ENCODE peak calls at places on chromosomes 12 and 14, in six cellular contexts. G is effector memory CD4-positive, alpha-beta T cell; F is mammary epithelial cell; C is GM23338; Z is lower lobe of right lung; D is cardiac muscle cell. Y is an unnamed sample. For H3K27me3, the result is how much of the 10 kb centered on the place peaks cover.

GRCh38 chr12:52003591-52003990 is 3.2 kb upstream of the TAMALIN start:
- DNase-seq in G (no peak), F (no peak), C (no peak), Z (no peak), D (no peak), Y (no peak)

GRCh38 chr12:3463927-3464326 is 27.1 kb upstream of the PRMT8 start:
- DNase-seq in G (no peak), F (peak), C (no peak), Z (no peak), D (no peak), Y (no peak)

GRCh38 chr14:88590173-88590572 is 27.3 kb downstream of the ZC3H14 start:
- DNase-seq in G (no peak), F (no peak), C (no peak), Z (no peak), D (no peak), Y (peak)

GRCh38 chr12:54723653-54724256 is 75.6 kb upstream of the DCD start:
- DNase-seq in G (no peak), F (no peak), C (peak), Z (no peak), D (peak), Y (peak)

GRCh38 chr14:105052110-105052458 is 13.1 kb downstream of the GPR132 start:
- DNase-seq in G (no peak), F (no peak), C (no peak), Z (no peak), D (no peak), Y (no peak)

GRCh38 chr12:3432868-3433267 is 58.1 kb upstream of the PRMT8 start:
- DNase-seq in G (no peak), F (no peak), C (no peak), Z (no peak), D (no peak), Y (no peak)

GRCh38 chr14:91681116-91681515 is 50.8 kb downstream of the CATSPERB start:
- DNase-seq in G (no peak), F (no peak), C (no peak), Z (no peak), D (no peak), Y (no peak)

GRCh38 chr14:70808023-70808401 is 1.3 kb downstream of the MAP3K9 start:
- DNase-seq in G (peak), F (no peak), C (peak), Z (peak), D (peak), Y (no peak)

GRCh38 chr12:28164644-28165313 is 25.5 kb upstream of the CCDC91 start:
- DNase-seq in G (no peak), F (peak), C (no peak), Z (no peak), D (no peak), Y (no peak)

GRCh38 chr14:87581298-87581697 is 411.7 kb downstream of the GALC start:
- DNase-seq in G (no peak), F (no peak), C (no peak), Z (no peak), D (no peak), Y (no peak)

GRCh38 chr12:95601091-95601490 is 49.8 kb upstream of the USP44 start:
- DNase-seq in G (no peak), F (no peak), C (no peak), Z (no peak), D (no peak), Y (no peak)

GRCh38 chr14:92603309-92604257 is 90.0 kb downstream of the RIN3 start:
- DNase-seq in G (peak), F (peak), C (peak), Z (peak), D (peak), Y (peak)

GRCh38 chr14:35416108-35416750 is 11.7 kb upstream of the NFKBIA start:
- DNase-seq in G (peak), F (no peak), C (no peak), Z (no peak), D (peak), Y (no peak)

GRCh38 chr14:75630695-75631452 is 29.8 kb downstream of the ERG28 start:
- DNase-seq in G (no peak), F (no peak), C (peak), Z (no peak), D (no peak), Y (no peak)

GRCh38 chr14:39593339-39593738 is 161.1 kb upstream of the FBXO33 start:
- DNase-seq in G (no peak), F (no peak), C (no peak), Z (no peak), D (no peak), Y (no peak)

GRCh38 chr12:53060721-53061276 is 10.9 kb downstream of the TNS2 start:
- DNase-seq in G (no peak), F (no peak), C (no peak), Z (peak), D (no peak), Y (no peak)

GRCh38 chr12:12323606-12324005 is 26.4 kb downstream of the MANSC1 start:
- DNase-seq in G (no peak), F (no peak), C (no peak), Z (no peak), D (no peak), Y (no peak)

GRCh38 chr14:53060046-53060445 is 93.1 kb downstream of the DDHD1 start:
- DNase-seq in G (no peak), F (peak), C (no peak), Z (no peak), D (no peak), Y (no peak)

GRCh38 chr12:121942145-121942718 is 23.8 kb downstream of the CFAP251 start:
- DNase-seq in G (no peak), F (peak), C (no peak), Z (no peak), D (no peak), Y (peak)

GRCh38 chr12:54641089-54641488 is 6.4 kb upstream of the LACRT start:
- DNase-seq in G (no peak), F (no peak), C (no peak), Z (no peak), D (no peak), Y (no peak)

GRCh38 chr12:104303538-104304151 is at the start of gene EID3:
- DNase-seq in G (peak), F (peak), C (peak), Z (peak), D (peak), Y (peak)

GRCh38 chr12:101582937-101583336 is 11.8 kb upstream of the MYBPC1 start:
- DNase-seq in G (no peak), F (no peak), C (no peak), Z (no peak), D (no peak), Y (no peak)

GRCh38 chr12:62868820-62869219 is 66.1 kb downstream of the PPM1H start:
- DNase-seq in G (no peak), F (no peak), C (no peak), Z (no peak), D (no peak), Y (no peak)

GRCh38 chr12:64609543-64610091 is 678 bp upstream of the RASSF3 start:
- DNase-seq in G (no peak), F (peak), C (no peak), Z (no peak), D (peak), Y (peak)

GRCh38 chr14:98894600-98894999 is 377.4 kb downstream of the BCL11B start:
- DNase-seq in G (no peak), F (no peak), C (no peak), Z (no peak), D (no peak), Y (no peak)

GRCh38 chr12:94725375-94726168 is 75.2 kb upstream of the TMCC3 start:
- DNase-seq in G (no peak), F (peak), C (peak), Z (no peak), D (peak), Y (peak)

GRCh38 chr12:98532687-98533304 is 17.4 kb downstream of the TMPO start:
- DNase-seq in G (no peak), F (peak), C (peak), Z (no peak), D (peak), Y (peak)

GRCh38 chr12:120331390-120331789 is 3.8 kb upstream of the PLA2G1B start:
- DNase-seq in G (no peak), F (no peak), C (no peak), Z (no peak), D (no peak), Y (no peak)

GRCh38 chr12:91127751-91128150 is 16.5 kb upstream of the LUM start:
- DNase-seq in G (no peak), F (peak), C (no peak), Z (no peak), D (no peak), Y (peak)

GRCh38 chr12:56758728-56759269 is 4.3 kb upstream of the HSD17B6 start:
- DNase-seq in G (no peak), F (no peak), C (no peak), Z (no peak), D (no peak), Y (no peak)

DNA sequence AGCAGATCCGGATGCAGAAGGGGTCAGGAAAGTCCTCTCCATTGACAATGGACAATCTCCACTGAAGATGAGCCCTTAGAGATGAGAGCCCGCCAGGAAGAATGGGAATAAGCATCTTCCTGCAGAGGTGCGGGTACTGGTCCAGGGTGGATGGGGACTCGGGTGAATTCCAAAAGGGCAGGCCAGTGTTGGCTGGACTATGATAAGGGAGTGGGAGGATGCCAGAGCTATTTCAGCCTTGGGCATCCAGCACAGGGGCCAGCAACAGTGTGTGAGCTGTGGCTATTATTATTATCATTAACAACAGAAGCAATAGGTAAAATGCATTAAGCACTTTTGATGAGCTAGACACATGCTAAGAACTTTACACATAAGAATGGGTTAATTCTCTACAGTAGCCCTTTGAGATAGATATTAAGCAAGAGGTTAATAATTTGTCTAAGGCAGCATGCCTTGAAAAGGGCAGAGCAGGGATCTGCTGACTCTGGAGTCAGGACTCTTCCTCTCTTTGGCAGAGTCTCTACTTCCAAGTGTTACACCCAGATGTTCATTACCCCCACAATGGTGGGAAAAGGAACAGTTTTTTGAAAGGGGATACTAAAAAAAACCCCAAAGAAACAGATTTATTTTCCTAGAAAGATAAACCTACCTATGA is 55.2 kb downstream of the PRICKLE1 start:
- DNase-seq in G (no peak), F (no peak), C (no peak), Z (no peak), D (no peak), Y (no peak)
- H3K27me3 ChIP-seq in G (under half), F (under half), C (under half), Z (under half), D (under half), Y (under half)

GRCh38 chr14:94771906-94772468 is 2.1 kb upstream of the GSC start:
- DNase-seq in G (no peak), F (no peak), C (peak), Z (no peak), D (no peak), Y (no peak)

GRCh38 chr14:94773682-94774211 is 3.8 kb upstream of the GSC start:
- DNase-seq in G (no peak), F (no peak), C (peak), Z (no peak), D (no peak), Y (no peak)

GRCh38 chr14:94771191-94771905 is 1.4 kb upstream of the GSC start:
- DNase-seq in G (no peak), F (no peak), C (peak), Z (no peak), D (no peak), Y (no peak)

GRCh38 chr14:94775082-94775874 is 5.4 kb upstream of the GSC start:
- DNase-seq in G (no peak), F (no peak), C (peak), Z (no peak), D (no peak), Y (no peak)

DNA sequence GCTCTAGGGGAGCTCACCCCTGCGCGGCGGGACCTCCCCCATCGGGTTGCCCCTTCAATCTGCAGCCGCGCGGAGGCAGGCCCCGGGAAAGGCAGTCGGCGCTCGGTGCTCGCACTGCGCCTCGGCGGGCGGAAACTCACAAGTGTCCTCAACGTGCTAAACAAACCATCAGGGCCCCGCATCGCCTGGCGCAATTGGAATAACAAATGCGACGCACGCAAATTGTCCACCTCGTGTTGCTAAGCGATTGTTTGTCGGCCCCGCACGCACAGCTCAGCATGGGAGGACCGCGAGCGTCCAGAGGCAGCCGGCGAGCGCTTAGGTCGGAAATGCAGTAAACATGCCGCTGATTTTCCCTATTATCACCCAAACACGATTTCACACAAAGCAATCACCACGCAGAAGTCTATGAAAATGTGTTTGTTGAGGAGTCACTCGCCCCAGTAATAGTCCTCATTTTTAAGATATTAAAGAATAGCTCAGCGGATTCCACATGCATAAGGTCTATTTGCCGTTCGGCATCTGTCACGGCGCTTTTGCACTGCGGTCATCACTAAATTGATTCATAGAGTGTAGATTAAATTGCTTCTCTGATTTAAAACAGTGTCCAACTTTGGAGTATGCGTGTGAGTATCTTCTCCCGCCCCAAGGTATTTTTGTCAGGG is 3.2 kb upstream of the GSC start:
- DNase-seq in G (no peak), F (no peak), C (peak), Z (no peak), D (peak), Y (no peak)
- H3K27me3 ChIP-seq in G (half or more), F (half or more), C (half or more), Z (half or more), D (half or more), Y (half or more)

DNA sequence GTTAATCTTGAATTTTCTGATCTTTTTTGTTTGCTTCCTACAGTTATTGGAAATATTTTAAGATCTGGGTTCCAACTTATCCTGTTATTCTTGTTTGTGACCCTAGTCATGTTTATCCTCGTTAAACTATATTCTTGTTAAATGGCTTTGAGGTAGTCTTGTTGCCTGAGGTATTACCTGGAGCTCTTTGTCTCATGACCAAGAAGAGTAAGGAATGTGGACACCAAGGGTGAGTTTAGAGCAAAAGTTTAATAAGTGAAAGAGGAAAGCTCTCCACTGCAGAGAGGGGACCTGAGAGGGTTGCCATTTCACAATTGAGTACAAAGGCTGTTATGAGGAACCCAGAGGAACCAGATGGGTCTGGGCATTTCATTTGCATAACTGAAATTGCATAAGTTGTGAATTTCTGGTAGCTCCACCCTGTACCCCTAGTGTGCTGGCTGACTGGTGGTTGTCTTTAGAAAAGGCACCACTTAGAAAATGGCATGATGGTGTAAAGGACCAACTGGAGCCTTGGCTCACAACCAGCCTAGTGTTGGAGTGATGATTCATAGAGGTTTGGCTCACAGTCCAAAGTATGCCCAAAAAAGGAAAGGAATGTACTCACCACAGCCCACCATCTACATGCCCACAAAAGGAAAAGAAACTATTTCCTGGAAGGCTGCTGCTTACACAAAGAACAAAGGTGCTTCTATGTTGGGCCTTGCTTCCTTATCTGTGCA is 36.7 kb upstream of the RESF1 start:
- DNase-seq in G (no peak), F (peak), C (peak), Z (no peak), D (no peak), Y (peak)
- H3K27me3 ChIP-seq in G (under half), F (under half), C (under half), Z (under half), D (under half), Y (under half)

GRCh38 chr14:100153560-100153959 is 5.9 kb downstream of the DEGS2 start:
- DNase-seq in G (no peak), F (no peak), C (no peak), Z (no peak), D (no peak), Y (no peak)

GRCh38 chr14:100158566-100159106 is 809 bp downstream of the DEGS2 start:
- DNase-seq in G (no peak), F (no peak), C (no peak), Z (no peak), D (no peak), Y (no peak)

GRCh38 chr14:100155049-100155621 is 4.3 kb downstream of the DEGS2 start:
- DNase-seq in G (no peak), F (no peak), C (peak), Z (no peak), D (peak), Y (no peak)

GRCh38 chr14:100156776-100157175 is 2.7 kb downstream of the DEGS2 start:
- DNase-seq in G (no peak), F (no peak), C (no peak), Z (no peak), D (no peak), Y (no peak)

GRCh38 chr14:100155881-100156645 is 3.4 kb downstream of the DEGS2 start:
- DNase-seq in G (no peak), F (no peak), C (no peak), Z (no peak), D (no peak), Y (no peak)
- H3K27me3 ChIP-seq in G (under half), F (under half), C (under half), Z (under half), D (half or more), Y (under half)

GRCh38 chr12:1823237-1823636 is 2.9 kb downstream of the LRTM2 start:
- DNase-seq in G (no peak), F (no peak), C (no peak), Z (no peak), D (no peak), Y (no peak)

GRCh38 chr12:1826401-1826800 is 6.0 kb downstream of the LRTM2 start:
- DNase-seq in G (no peak), F (no peak), C (no peak), Z (no peak), D (no peak), Y (no peak)

GRCh38 chr12:1827806-1828805 is 7.7 kb downstream of the LRTM2 start:
- DNase-seq in G (no peak), F (no peak), C (no peak), Z (peak), D (no peak), Y (no peak)

GRCh38 chr12:1826867-1827705 is 6.7 kb downstream of the LRTM2 start:
- DNase-seq in G (no peak), F (no peak), C (no peak), Z (no peak), D (peak), Y (no peak)

DNA sequence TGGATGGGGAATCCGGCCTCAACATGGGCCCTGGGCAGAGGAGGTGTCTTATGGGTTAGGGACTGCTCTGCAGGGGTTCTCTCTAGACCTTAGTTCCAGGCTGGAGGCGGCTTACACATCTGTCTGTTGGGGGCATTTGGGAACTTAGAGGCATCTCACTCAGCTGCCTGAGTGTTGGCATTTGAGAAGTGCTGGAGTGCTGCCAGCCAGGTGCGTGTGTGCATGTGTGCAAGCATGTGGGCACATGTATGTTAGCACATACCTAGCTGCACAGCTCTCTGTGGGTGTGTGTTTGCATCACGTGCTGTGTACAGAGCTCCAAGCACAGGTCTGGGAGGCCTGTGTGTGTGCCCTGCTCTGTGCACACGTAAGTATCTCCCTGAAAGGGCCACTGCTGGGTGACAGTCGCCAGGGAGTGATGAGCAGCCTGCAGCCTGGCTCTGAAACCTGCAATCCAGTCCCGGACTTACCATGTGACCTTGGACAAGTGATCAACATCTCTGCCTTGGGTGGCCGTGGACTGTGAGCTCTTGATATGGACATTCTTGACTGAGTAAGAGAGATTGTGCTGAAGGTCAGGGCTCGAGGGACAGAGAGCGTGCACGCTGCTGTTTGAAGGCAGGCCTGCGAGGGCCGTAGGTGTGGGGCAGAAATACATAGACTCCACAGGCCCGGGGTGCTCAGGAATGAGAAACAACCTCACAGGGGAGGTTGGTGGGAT is 5.2 kb downstream of the LRTM2 start:
- DNase-seq in G (no peak), F (no peak), C (no peak), Z (no peak), D (peak), Y (no peak)
- H3K27me3 ChIP-seq in G (under half), F (under half), C (under half), Z (half or more), D (under half), Y (under half)

GRCh38 chr12:6313326-6313940 is 3.0 kb downstream of the PLEKHG6 start:
- DNase-seq in G (no peak), F (peak), C (no peak), Z (no peak), D (no peak), Y (no peak)
- H3K27me3 ChIP-seq in G (under half), F (under half), C (under half), Z (under half), D (under half), Y (under half)

GRCh38 chr14:22382395-22382794 is 206.6 kb downstream of the DAD1 start:
- DNase-seq in G (no peak), F (no peak), C (no peak), Z (no peak), D (no peak), Y (no peak)
- H3K27me3 ChIP-seq in G (under half), F (under half), C (under half), Z (under half), D (under half), Y (under half)

GRCh38 chr14:96623676-96624484 is 121.7 kb downstream of the PAPOLA start:
- DNase-seq in G (no peak), F (no peak), C (no peak), Z (no peak), D (no peak), Y (no peak)

GRCh38 chr14:96624661-96625435 is 122.7 kb downstream of the PAPOLA start:
- DNase-seq in G (no peak), F (no peak), C (peak), Z (no peak), D (no peak), Y (no peak)

GRCh38 chr14:96626121-96626768 is 124.1 kb downstream of the PAPOLA start:
- DNase-seq in G (no peak), F (no peak), C (no peak), Z (no peak), D (no peak), Y (no peak)

GRCh38 chr14:96625436-96625945 is 123.3 kb downstream of the PAPOLA start:
- DNase-seq in G (no peak), F (no peak), C (no peak), Z (no peak), D (no peak), Y (no peak)

GRCh38 chr14:96622926-96623325 is 120.7 kb downstream of the PAPOLA start:
- DNase-seq in G (no peak), F (no peak), C (no peak), Z (no peak), D (no peak), Y (no peak)
- H3K27me3 ChIP-seq in G (under half), F (under half), C (under half), Z (under half), D (under half), Y (under half)